ENCODE peak calls at places on chromosomes 12 and 14, in seven cellular contexts. One of them, this sample, is unnamed.

GRCh38 chr14:45070215-45070614 is 13.7 kb upstream of the PRPF39 start:
- DNase-seq in NT2/D1: no peak
- DNase-seq in ovary: no peak
- DNase-seq in aorta: no peak
- DNase-seq in activated CD4-positive, alpha-beta T cell treated with anti-CD3 and anti-CD28 coated beads, Interleukin-2, amount 10 ng/mL, durations not matched to agents 7 days and 5 days: no peak
- DNase-seq in activated T-helper 1 cell treated with anti-CD3 and anti-CD28 coated beads, Interleukin-12 subunit alpha, Interleukin-12 subunit beta, Interleukin-2, Interleukin-4 antibody, amounts not matched to agents 30 ng/mL and 10 ng/mL and 1 ng/mL, durations not matched to agents 14 hours and 24 hours and 36 hours: no peak
- DNase-seq in ELR: peak
- DNase-seq in this sample: no peak

GRCh38 chr12:90987101-90987500 is 17.7 kb downstream of the EPYC start:
- DNase-seq in NT2/D1: no peak
- DNase-seq in ovary: no peak
- DNase-seq in aorta: no peak
- DNase-seq in activated CD4-positive, alpha-beta T cell treated with anti-CD3 and anti-CD28 coated beads, Interleukin-2, amount 10 ng/mL, durations not matched to agents 7 days and 5 days: no peak
- DNase-seq in activated T-helper 1 cell treated with anti-CD3 and anti-CD28 coated beads, Interleukin-12 subunit alpha, Interleukin-12 subunit beta, Interleukin-2, Interleukin-4 antibody, amounts not matched to agents 30 ng/mL and 10 ng/mL and 1 ng/mL, durations not matched to agents 14 hours and 24 hours and 36 hours: no peak
- DNase-seq in ELR: peak
- DNase-seq in this sample: no peak

GRCh38 chr12:47234576-47235141 is 154.9 kb upstream of the AMIGO2 start:
- DNase-seq in NT2/D1: no peak
- DNase-seq in ovary: no peak
- DNase-seq in aorta: no peak
- DNase-seq in activated CD4-positive, alpha-beta T cell treated with anti-CD3 and anti-CD28 coated beads, Interleukin-2, amount 10 ng/mL, durations not matched to agents 7 days and 5 days: no peak
- DNase-seq in activated T-helper 1 cell treated with anti-CD3 and anti-CD28 coated beads, Interleukin-12 subunit alpha, Interleukin-12 subunit beta, Interleukin-2, Interleukin-4 antibody, amounts not matched to agents 30 ng/mL and 10 ng/mL and 1 ng/mL, durations not matched to agents 14 hours and 24 hours and 36 hours: no peak
- DNase-seq in ELR: no peak
- DNase-seq in this sample: peak

GRCh38 chr14:67393689-67394088 is 18.3 kb downstream of the PLEK2 start:
- DNase-seq in NT2/D1: no peak
- DNase-seq in ovary: no peak
- DNase-seq in aorta: no peak
- DNase-seq in activated CD4-positive, alpha-beta T cell treated with anti-CD3 and anti-CD28 coated beads, Interleukin-2, amount 10 ng/mL, durations not matched to agents 7 days and 5 days: no peak
- DNase-seq in activated T-helper 1 cell treated with anti-CD3 and anti-CD28 coated beads, Interleukin-12 subunit alpha, Interleukin-12 subunit beta, Interleukin-2, Interleukin-4 antibody, amounts not matched to agents 30 ng/mL and 10 ng/mL and 1 ng/mL, durations not matched to agents 14 hours and 24 hours and 36 hours: no peak
- DNase-seq in ELR: no peak
- DNase-seq in this sample: no peak

GRCh38 chr14:21680072-21680471 is 6.5 kb upstream of the OR4E1 start:
- DNase-seq in NT2/D1: no peak
- DNase-seq in ovary: no peak
- DNase-seq in aorta: no peak
- DNase-seq in activated CD4-positive, alpha-beta T cell treated with anti-CD3 and anti-CD28 coated beads, Interleukin-2, amount 10 ng/mL, durations not matched to agents 7 days and 5 days: no peak
- DNase-seq in activated T-helper 1 cell treated with anti-CD3 and anti-CD28 coated beads, Interleukin-12 subunit alpha, Interleukin-12 subunit beta, Interleukin-2, Interleukin-4 antibody, amounts not matched to agents 30 ng/mL and 10 ng/mL and 1 ng/mL, durations not matched to agents 14 hours and 24 hours and 36 hours: no peak
- DNase-seq in ELR: peak
- DNase-seq in this sample: no peak

GRCh38 chr12:118374126-118374725 is 1.5 kb upstream of the TAOK3 start:
- DNase-seq in NT2/D1: no peak
- DNase-seq in ovary: no peak
- DNase-seq in aorta: no peak
- DNase-seq in activated CD4-positive, alpha-beta T cell treated with anti-CD3 and anti-CD28 coated beads, Interleukin-2, amount 10 ng/mL, durations not matched to agents 7 days and 5 days: no peak
- DNase-seq in activated T-helper 1 cell treated with anti-CD3 and anti-CD28 coated beads, Interleukin-12 subunit alpha, Interleukin-12 subunit beta, Interleukin-2, Interleukin-4 antibody, amounts not matched to agents 30 ng/mL and 10 ng/mL and 1 ng/mL, durations not matched to agents 14 hours and 24 hours and 36 hours: no peak
- DNase-seq in ELR: no peak
- DNase-seq in this sample: no peak

GRCh38 chr12:75526655-75527511 is 15.5 kb upstream of the KRR1 start:
- DNase-seq in NT2/D1: peak
- DNase-seq in ovary: no peak
- DNase-seq in aorta: no peak
- DNase-seq in activated CD4-positive, alpha-beta T cell treated with anti-CD3 and anti-CD28 coated beads, Interleukin-2, amount 10 ng/mL, durations not matched to agents 7 days and 5 days: peak
- DNase-seq in activated T-helper 1 cell treated with anti-CD3 and anti-CD28 coated beads, Interleukin-12 subunit alpha, Interleukin-12 subunit beta, Interleukin-2, Interleukin-4 antibody, amounts not matched to agents 30 ng/mL and 10 ng/mL and 1 ng/mL, durations not matched to agents 14 hours and 24 hours and 36 hours: peak
- DNase-seq in ELR: peak
- DNase-seq in this sample: no peak

GRCh38 chr14:49559979-49560768 is 26.0 kb downstream of the RPS29 start:
- DNase-seq in NT2/D1: no peak
- DNase-seq in ovary: no peak
- DNase-seq in aorta: no peak
- DNase-seq in activated CD4-positive, alpha-beta T cell treated with anti-CD3 and anti-CD28 coated beads, Interleukin-2, amount 10 ng/mL, durations not matched to agents 7 days and 5 days: no peak
- DNase-seq in activated T-helper 1 cell treated with anti-CD3 and anti-CD28 coated beads, Interleukin-12 subunit alpha, Interleukin-12 subunit beta, Interleukin-2, Interleukin-4 antibody, amounts not matched to agents 30 ng/mL and 10 ng/mL and 1 ng/mL, durations not matched to agents 14 hours and 24 hours and 36 hours: no peak
- DNase-seq in ELR: no peak
- DNase-seq in this sample: no peak

GRCh38 chr14:100711117-100711462 is 15.6 kb upstream of the DLK1 start:
- DNase-seq in NT2/D1: no peak
- DNase-seq in ovary: peak
- DNase-seq in aorta: no peak
- DNase-seq in activated CD4-positive, alpha-beta T cell treated with anti-CD3 and anti-CD28 coated beads, Interleukin-2, amount 10 ng/mL, durations not matched to agents 7 days and 5 days: no peak
- DNase-seq in activated T-helper 1 cell treated with anti-CD3 and anti-CD28 coated beads, Interleukin-12 subunit alpha, Interleukin-12 subunit beta, Interleukin-2, Interleukin-4 antibody, amounts not matched to agents 30 ng/mL and 10 ng/mL and 1 ng/mL, durations not matched to agents 14 hours and 24 hours and 36 hours: no peak
- DNase-seq in ELR: no peak
- DNase-seq in this sample: no peak

GRCh38 chr12:45986646-45987338 is 3.6 kb downstream of the SCAF11 start:
- DNase-seq in NT2/D1: no peak
- DNase-seq in ovary: no peak
- DNase-seq in aorta: no peak
- DNase-seq in activated CD4-positive, alpha-beta T cell treated with anti-CD3 and anti-CD28 coated beads, Interleukin-2, amount 10 ng/mL, durations not matched to agents 7 days and 5 days: no peak
- DNase-seq in activated T-helper 1 cell treated with anti-CD3 and anti-CD28 coated beads, Interleukin-12 subunit alpha, Interleukin-12 subunit beta, Interleukin-2, Interleukin-4 antibody, amounts not matched to agents 30 ng/mL and 10 ng/mL and 1 ng/mL, durations not matched to agents 14 hours and 24 hours and 36 hours: no peak
- DNase-seq in ELR: peak
- DNase-seq in this sample: no peak

GRCh38 chr14:24234095-24235020 is 1.6 kb downstream of the GMPR2 start:
- DNase-seq in NT2/D1: no peak
- DNase-seq in ovary: no peak
- DNase-seq in aorta: no peak
- DNase-seq in activated CD4-positive, alpha-beta T cell treated with anti-CD3 and anti-CD28 coated beads, Interleukin-2, amount 10 ng/mL, durations not matched to agents 7 days and 5 days: no peak
- DNase-seq in activated T-helper 1 cell treated with anti-CD3 and anti-CD28 coated beads, Interleukin-12 subunit alpha, Interleukin-12 subunit beta, Interleukin-2, Interleukin-4 antibody, amounts not matched to agents 30 ng/mL and 10 ng/mL and 1 ng/mL, durations not matched to agents 14 hours and 24 hours and 36 hours: no peak
- DNase-seq in ELR: no peak
- DNase-seq in this sample: no peak

GRCh38 chr12:1931642-1932041 is 13.2 kb upstream of the CACNA2D4 start:
- DNase-seq in NT2/D1: no peak
- DNase-seq in ovary: no peak
- DNase-seq in aorta: no peak
- DNase-seq in activated CD4-positive, alpha-beta T cell treated with anti-CD3 and anti-CD28 coated beads, Interleukin-2, amount 10 ng/mL, durations not matched to agents 7 days and 5 days: no peak
- DNase-seq in activated T-helper 1 cell treated with anti-CD3 and anti-CD28 coated beads, Interleukin-12 subunit alpha, Interleukin-12 subunit beta, Interleukin-2, Interleukin-4 antibody, amounts not matched to agents 30 ng/mL and 10 ng/mL and 1 ng/mL, durations not matched to agents 14 hours and 24 hours and 36 hours: no peak
- DNase-seq in ELR: no peak
- DNase-seq in this sample: no peak

GRCh38 chr12:27207626-27208413 is 36.3 kb upstream of the STK38L start:
- DNase-seq in NT2/D1: no peak
- DNase-seq in ovary: no peak
- DNase-seq in aorta: no peak
- DNase-seq in activated CD4-positive, alpha-beta T cell treated with anti-CD3 and anti-CD28 coated beads, Interleukin-2, amount 10 ng/mL, durations not matched to agents 7 days and 5 days: peak
- DNase-seq in activated T-helper 1 cell treated with anti-CD3 and anti-CD28 coated beads, Interleukin-12 subunit alpha, Interleukin-12 subunit beta, Interleukin-2, Interleukin-4 antibody, amounts not matched to agents 30 ng/mL and 10 ng/mL and 1 ng/mL, durations not matched to agents 14 hours and 24 hours and 36 hours: peak
- DNase-seq in ELR: no peak
- DNase-seq in this sample: no peak

GRCh38 chr14:100532916-100533630 is 54.1 kb downstream of the BEGAIN start:
- DNase-seq in NT2/D1: no peak
- DNase-seq in ovary: peak
- DNase-seq in aorta: peak
- DNase-seq in activated CD4-positive, alpha-beta T cell treated with anti-CD3 and anti-CD28 coated beads, Interleukin-2, amount 10 ng/mL, durations not matched to agents 7 days and 5 days: peak
- DNase-seq in activated T-helper 1 cell treated with anti-CD3 and anti-CD28 coated beads, Interleukin-12 subunit alpha, Interleukin-12 subunit beta, Interleukin-2, Interleukin-4 antibody, amounts not matched to agents 30 ng/mL and 10 ng/mL and 1 ng/mL, durations not matched to agents 14 hours and 24 hours and 36 hours: no peak
- DNase-seq in ELR: no peak
- DNase-seq in this sample: peak

GRCh38 chr14:88098128-88098527 is 93.2 kb downstream of the GPR65 start:
- DNase-seq in NT2/D1: no peak
- DNase-seq in ovary: no peak
- DNase-seq in aorta: no peak
- DNase-seq in activated CD4-positive, alpha-beta T cell treated with anti-CD3 and anti-CD28 coated beads, Interleukin-2, amount 10 ng/mL, durations not matched to agents 7 days and 5 days: no peak
- DNase-seq in activated T-helper 1 cell treated with anti-CD3 and anti-CD28 coated beads, Interleukin-12 subunit alpha, Interleukin-12 subunit beta, Interleukin-2, Interleukin-4 antibody, amounts not matched to agents 30 ng/mL and 10 ng/mL and 1 ng/mL, durations not matched to agents 14 hours and 24 hours and 36 hours: no peak
- DNase-seq in ELR: no peak
- DNase-seq in this sample: no peak

GRCh38 chr14:68230941-68231717 is 411.6 kb downstream of the RAD51B start:
- DNase-seq in NT2/D1: no peak
- DNase-seq in ovary: no peak
- DNase-seq in aorta: no peak
- DNase-seq in activated CD4-positive, alpha-beta T cell treated with anti-CD3 and anti-CD28 coated beads, Interleukin-2, amount 10 ng/mL, durations not matched to agents 7 days and 5 days: no peak
- DNase-seq in activated T-helper 1 cell treated with anti-CD3 and anti-CD28 coated beads, Interleukin-12 subunit alpha, Interleukin-12 subunit beta, Interleukin-2, Interleukin-4 antibody, amounts not matched to agents 30 ng/mL and 10 ng/mL and 1 ng/mL, durations not matched to agents 14 hours and 24 hours and 36 hours: no peak
- DNase-seq in ELR: peak
- DNase-seq in this sample: no peak

GRCh38 chr14:106564058-106564643 is 1037.8 kb downstream of the TMEM121 start:
- DNase-seq in NT2/D1: peak
- DNase-seq in ovary: no peak
- DNase-seq in aorta: no peak
- DNase-seq in activated CD4-positive, alpha-beta T cell treated with anti-CD3 and anti-CD28 coated beads, Interleukin-2, amount 10 ng/mL, durations not matched to agents 7 days and 5 days: peak
- DNase-seq in activated T-helper 1 cell treated with anti-CD3 and anti-CD28 coated beads, Interleukin-12 subunit alpha, Interleukin-12 subunit beta, Interleukin-2, Interleukin-4 antibody, amounts not matched to agents 30 ng/mL and 10 ng/mL and 1 ng/mL, durations not matched to agents 14 hours and 24 hours and 36 hours: peak
- DNase-seq in ELR: no peak
- DNase-seq in this sample: peak

GRCh38 chr12:102454808-102455760 is 25.3 kb downstream of the IGF1 start:
- DNase-seq in NT2/D1: no peak
- DNase-seq in ovary: no peak
- DNase-seq in aorta: no peak
- DNase-seq in activated CD4-positive, alpha-beta T cell treated with anti-CD3 and anti-CD28 coated beads, Interleukin-2, amount 10 ng/mL, durations not matched to agents 7 days and 5 days: no peak
- DNase-seq in activated T-helper 1 cell treated with anti-CD3 and anti-CD28 coated beads, Interleukin-12 subunit alpha, Interleukin-12 subunit beta, Interleukin-2, Interleukin-4 antibody, amounts not matched to agents 30 ng/mL and 10 ng/mL and 1 ng/mL, durations not matched to agents 14 hours and 24 hours and 36 hours: no peak
- DNase-seq in ELR: no peak
- DNase-seq in this sample: peak